ENCODE peak calls at places on chromosomes 16 and 17, in nine cellular contexts. V is nephron progenitor cell, I is GM12865, Q is neural progenitor cell, X is stomach, O is BJ, H is B cell, W is IMR-90, M is A549. Z is an unnamed sample.

GRCh38 chr16:29900102-29900887 is at the start of gene ASPHD1:
- DNase-seq in M (peak), O (no peak), W (peak), V (peak), X (peak), Q (peak), H (peak), I (peak), Z (no peak)

GRCh38 chr17:40307001-40307690 is 1.8 kb upstream of the RARA start:
- DNase-seq in I (no peak), O (no peak), W (no peak), H (no peak), X (no peak), V (no peak), Q (peak), M (no peak), Z (peak)

GRCh38 chr17:78573955-78574354 is 3.2 kb downstream of the DNAH17 start:
- DNase-seq in X (no peak), H (no peak), V (no peak), Q (no peak), W (no peak), M (no peak), O (no peak), I (peak), Z (no peak)

GRCh38 chr17:40477796-40478195 is 23.6 kb downstream of the TNS4 start:
- DNase-seq in I (no peak), Q (no peak), O (no peak), H (no peak), V (no peak), W (no peak), X (no peak), M (no peak), Z (no peak)

GRCh38 chr17:29113334-29113733 is 66.9 kb downstream of the MYO18A start:
- DNase-seq in Q (peak), I (no peak), H (peak), M (no peak), V (no peak), X (no peak), O (no peak), W (no peak), Z (no peak)

GRCh38 chr17:27384261-27384701 is 72.0 kb upstream of the KSR1 start:
- DNase-seq in W (peak), Q (no peak), V (no peak), X (peak), O (peak), I (peak), M (peak), H (no peak), Z (peak)

GRCh38 chr16:53726625-53727024 is 22.7 kb downstream of the FTO start:
- DNase-seq in H (no peak), O (no peak), X (no peak), I (no peak), M (no peak), Q (peak), V (peak), W (peak), Z (no peak)

GRCh38 chr16:35295856-35296255 is 1836.4 kb downstream of the TP53TG3F start:
- DNase-seq in H (no peak), I (no peak), M (no peak), Q (no peak), X (no peak), W (no peak), V (no peak), O (no peak), Z (no peak)

GRCh38 chr16:50081428-50082018 is 15.8 kb downstream of the HEATR3 start:
- DNase-seq in X (no peak), V (no peak), M (no peak), O (no peak), I (no peak), W (no peak), H (no peak), Q (no peak), Z (no peak)

GRCh38 chr16:72992142-72992601 is 55.8 kb downstream of the ZFHX3 start:
- DNase-seq in I (no peak), V (peak), W (no peak), Q (peak), O (no peak), X (no peak), H (no peak), M (no peak), Z (no peak)

GRCh38 chr17:900336-900735 is 79.2 kb downstream of the NXN start:
- DNase-seq in V (no peak), M (no peak), H (no peak), W (no peak), X (no peak), O (no peak), I (no peak), Q (no peak), Z (no peak)

GRCh38 chr16:22685162-22685830 is 128.7 kb upstream of the HS3ST2 start:
- DNase-seq in X (no peak), O (no peak), H (no peak), W (no peak), M (no peak), Q (no peak), V (no peak), I (no peak), Z (no peak)

GRCh38 chr16:86072328-86073102 is 173.6 kb downstream of the IRF8 start:
- DNase-seq in M (peak), O (peak), Q (peak), V (peak), W (peak), H (peak), I (peak), X (peak), Z (peak)

GRCh38 chr16:7910116-7910515 is 577.5 kb downstream of the RBFOX1 start:
- DNase-seq in M (no peak), W (no peak), X (no peak), Q (no peak), O (no peak), V (no peak), I (no peak), H (no peak), Z (no peak)

GRCh38 chr17:8275421-8276290 is 12.8 kb upstream of the RANGRF start:
- DNase-seq in V (no peak), H (no peak), I (no peak), O (no peak), W (peak), X (no peak), M (no peak), Q (no peak), Z (no peak)

GRCh38 chr17:64773836-64774761 is 112.0 kb upstream of the SMURF2 start:
- DNase-seq in W (peak), V (peak), Q (peak), M (peak), I (peak), X (peak), O (no peak), H (no peak), Z (no peak)

GRCh38 chr16:65832679-65833078 is 533.8 kb upstream of the CDH5 start:
- DNase-seq in O (no peak), H (no peak), M (no peak), Q (no peak), V (no peak), I (no peak), W (no peak), X (no peak), Z (no peak)

GRCh38 chr17:15119928-15120327 is 145.2 kb downstream of the PMP22 start:
- DNase-seq in O (no peak), H (no peak), W (no peak), M (no peak), Q (peak), V (no peak), I (no peak), X (no peak), Z (no peak)

GRCh38 chr16:1428511-1428910 is 2.4 kb upstream of the PERCC1 start:
- DNase-seq in I (peak), H (peak), Q (peak), M (peak), O (no peak), V (peak), W (no peak), X (no peak), Z (no peak)
- TF ChIP-seq CTCF in I (peak), H (peak), Q (peak), M (peak), O (peak), V (no peak), W (peak), X (no peak), Z (peak)

DNA sequence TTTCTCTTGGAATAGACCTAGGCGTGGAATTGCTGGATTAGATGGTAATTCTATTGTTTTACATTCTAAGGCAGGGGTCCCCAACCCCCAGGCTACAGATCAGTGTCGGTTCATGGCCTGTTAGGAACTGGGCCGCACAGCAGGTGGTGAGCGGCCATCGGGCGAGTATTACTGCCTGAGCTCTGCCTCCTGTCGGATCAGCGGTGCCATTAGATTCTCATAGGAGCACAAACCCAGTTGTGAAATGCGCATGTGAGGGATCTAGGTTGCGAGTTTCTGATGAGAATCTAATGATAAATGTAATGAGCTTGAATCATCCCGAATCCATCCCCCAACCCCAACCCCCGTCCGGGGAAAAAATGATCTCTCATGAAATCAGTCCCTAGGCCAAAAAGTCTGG is 23.0 kb downstream of the NLRC5 start:
- DNase-seq in O (no peak), Q (peak), X (no peak), V (no peak), H (no peak), W (no peak), I (no peak), M (no peak), Z (no peak)
- TF ChIP-seq CTCF in O (no peak), Q (peak), X (no peak), V (no peak), H (no peak), W (no peak), I (no peak), M (no peak), Z (no peak)

GRCh38 chr16:88532434-88533241 is 37.6 kb upstream of the ZC3H18 start:
- DNase-seq in X (no peak), I (no peak), V (no peak), M (no peak), Q (no peak), O (no peak), H (no peak), W (no peak), Z (no peak)
- TF ChIP-seq CTCF in X (no peak), I (no peak), V (no peak), M (no peak), Q (no peak), O (no peak), H (no peak), W (no peak), Z (no peak)

GRCh38 chr16:20257234-20257633 is 70.1 kb downstream of the GP2 start:
- DNase-seq in M (no peak), H (no peak), O (no peak), V (no peak), X (no peak), Q (no peak), I (no peak), W (no peak), Z (no peak)
- TF ChIP-seq CTCF in M (no peak), H (no peak), O (no peak), V (no peak), X (no peak), Q (no peak), I (no peak), W (no peak), Z (no peak)

DNA sequence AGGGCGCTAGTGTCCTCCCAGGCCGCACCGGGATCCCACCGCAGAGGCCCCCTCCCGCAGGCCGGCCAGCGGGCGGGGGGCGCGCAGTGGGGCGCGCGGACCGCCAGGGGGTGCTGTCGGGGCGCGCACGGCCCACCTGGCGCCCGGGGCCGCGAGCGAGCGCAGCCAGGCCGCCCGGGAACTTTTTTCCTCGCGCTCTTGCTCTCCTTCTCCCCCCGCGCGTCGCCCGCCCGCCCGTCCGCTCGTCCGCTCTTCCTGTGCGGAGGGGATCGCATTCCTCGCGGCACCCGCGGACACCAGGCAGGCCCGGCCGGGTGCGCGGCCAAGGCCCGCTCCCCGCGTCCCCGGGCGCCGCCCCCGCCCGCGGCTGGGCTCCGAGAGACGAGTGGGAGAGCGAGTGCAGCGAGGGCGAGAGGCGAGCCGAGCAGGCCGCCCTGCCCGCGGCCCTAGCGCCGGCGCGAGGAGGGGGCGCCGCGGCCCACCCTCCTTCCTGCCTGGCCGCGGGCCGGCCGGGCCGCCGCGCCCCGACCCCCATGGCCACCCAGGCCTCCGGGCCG is at the start of gene RAI1:
- DNase-seq in W (peak), O (no peak), M (peak), X (peak), Q (peak), H (peak), I (peak), V (peak), Z (no peak)
- TF ChIP-seq CTCF in W (peak), O (peak), M (peak), X (peak), Q (peak), H (peak), I (peak), V (peak), Z (peak)

GRCh38 chr17:35597604-35598003 is 10.5 kb downstream of the AP2B1 start:
- DNase-seq in X (no peak), W (no peak), O (no peak), M (no peak), V (no peak), H (no peak), I (no peak), Q (no peak), Z (no peak)

GRCh38 chr17:35596072-35596471 is 8.9 kb downstream of the AP2B1 start:
- DNase-seq in H (no peak), X (no peak), O (no peak), I (no peak), M (no peak), Q (no peak), W (no peak), V (no peak), Z (no peak)

GRCh38 chr17:35596530-35597233 is 9.6 kb downstream of the AP2B1 start:
- DNase-seq in O (no peak), V (peak), I (no peak), M (no peak), X (no peak), Q (peak), W (no peak), H (no peak), Z (no peak)
- TF ChIP-seq CTCF in O (no peak), V (peak), I (no peak), M (no peak), X (no peak), Q (peak), W (no peak), H (no peak), Z (peak)